ENCODE peak calls at places on chromosomes 5 and 9, in four cellular contexts. L is PC-3, T is spleen, C is fibroblast of lung. X is an unnamed sample.
A peak's percentile ranks its signal among the peaks of the same experiment; 100 is the strongest.

GRCh38 chr9:13083973-13084528 is 195.4 kb downstream of the MPDZ start:
- DNase-seq in L (peak; percentile 85), T (no peak), C (peak; percentile 68), X (peak; percentile 7)

GRCh38 chr5:52856564-52856963 is 68.8 kb downstream of the ITGA1 start:
- DNase-seq in L (no peak), T (no peak), C (no peak), X (no peak)

GRCh38 chr9:32525506-32525905 is 490 bp downstream of the RIGI start:
- DNase-seq in L (no peak), T (no peak), C (peak; percentile 27), X (peak; percentile 29)

GRCh38 chr5:109718632-109719031 is 28.9 kb downstream of the MAN2A1 start:
- DNase-seq in L (no peak), T (no peak), C (no peak), X (no peak)

GRCh38 chr5:120014535-120014934 is 385.2 kb downstream of the FAM170A start:
- DNase-seq in L (no peak), T (no peak), C (no peak), X (no peak)

GRCh38 chr9:11023201-11023600 is 410.4 kb upstream of the PTPRD start:
- DNase-seq in L (no peak), T (no peak), C (no peak), X (no peak)

GRCh38 chr5:103041071-103041676 is 78.8 kb downstream of the GIN1 start:
- DNase-seq in L (peak; percentile 88), T (no peak), C (peak; percentile 81), X (peak; percentile 59)

GRCh38 chr5:119105971-119106370 is 35.1 kb downstream of the DMXL1 start:
- DNase-seq in L (no peak), T (no peak), C (no peak), X (no peak)

GRCh38 chr5:112004867-112005532 is 248.0 kb upstream of the NREP start:
- DNase-seq in L (peak; percentile 61), T (no peak), C (peak; percentile 66), X (no peak)

GRCh38 chr5:163614787-163615186 is 109.4 kb downstream of the MAT2B start:
- DNase-seq in L (no peak), T (no peak), C (peak; percentile 76), X (no peak)

GRCh38 chr9:123511326-123511974 is 155.5 kb downstream of the CRB2 start:
- DNase-seq in L (no peak), T (no peak), C (no peak), X (no peak)

GRCh38 chr5:15715966-15716365 is 216.0 kb downstream of the FBXL7 start:
- DNase-seq in L (no peak), T (no peak), C (no peak), X (no peak)

GRCh38 chr9:7176574-7176973 is 418.8 kb downstream of the KDM4C start:
- DNase-seq in L (no peak), T (no peak), C (no peak), X (no peak)

GRCh38 chr9:96491079-96491879 is 41.3 kb downstream of the HABP4 start:
- DNase-seq in L (no peak), T (no peak), C (peak; percentile 79), X (no peak)

GRCh38 chr9:76876098-76876497 is 29.8 kb downstream of the PRUNE2 start:
- DNase-seq in L (no peak), T (no peak), C (peak; percentile 23), X (no peak)

GRCh38 chr5:50691399-50692016 is 25.1 kb downstream of the PARP8 start:
- DNase-seq in L (no peak), T (no peak), C (no peak), X (no peak)
- TF ChIP-seq CTCF in L (no peak), T (no peak), C (no peak), X (no peak)

GRCh38 chr9:86277072-86277471 is 5.3 kb downstream of the ISCA1 start:
- DNase-seq in L (no peak), T (no peak), C (no peak), X (no peak)

GRCh38 chr9:86279839-86280238 is 2.5 kb downstream of the ISCA1 start:
- DNase-seq in L (no peak), T (no peak), C (no peak), X (no peak)

GRCh38 chr9:86272221-86272620 is 10.1 kb downstream of the ISCA1 start:
- DNase-seq in L (no peak), T (no peak), C (no peak), X (no peak)

GRCh38 chr9:86274821-86275643 is 7.3 kb downstream of the ISCA1 start:
- DNase-seq in L (no peak), T (no peak), C (no peak), X (no peak)

DNA sequence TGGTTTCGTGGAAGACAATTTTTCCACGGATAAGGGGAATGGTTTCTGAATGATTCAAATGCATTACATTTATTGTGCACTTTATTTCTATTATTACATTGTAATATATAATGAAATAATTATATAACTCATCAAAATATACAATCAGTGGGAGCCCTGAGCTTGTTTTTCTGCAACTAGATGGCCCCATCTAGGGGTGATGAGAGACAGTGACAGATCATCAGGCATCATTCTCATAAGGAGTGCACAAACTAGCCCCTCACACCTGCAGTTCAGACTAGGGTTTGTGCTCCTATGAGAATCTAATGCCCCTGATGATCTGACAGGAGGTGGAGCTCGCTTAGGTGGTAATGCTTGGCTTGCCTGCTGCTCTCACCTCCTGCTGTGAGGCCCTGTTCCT is 6.4 kb downstream of the ISCA1 start:
- DNase-seq in L (no peak), T (no peak), C (no peak), X (peak; percentile 7)
- TF ChIP-seq CTCF in L (no peak), T (no peak), C (peak; percentile 31), X (peak; percentile 6)

GRCh38 chr5:72523960-72524582 is 16.9 kb upstream of the ZNF366 start:
- DNase-seq in L (peak; percentile 79), T (no peak), C (peak; percentile 92), X (peak; percentile 78)
- TF ChIP-seq CTCF in L (peak; percentile 79), T (peak; percentile 65), C (peak; percentile 57), X (peak; percentile 67)

GRCh38 chr9:636931-637591 is 204.4 kb upstream of the DMRT1 start:
- DNase-seq in L (no peak), T (no peak), C (no peak), X (no peak)
- TF ChIP-seq CTCF in L (no peak), T (no peak), C (no peak), X (no peak)